ENCODE peak calls at places on chromosome 1, in ten cellular contexts. Q is NB4; P is SK-N-DZ; F is activated naive CD8-positive, alpha-beta T cell treated with anti-CD3 and anti-CD28 coated beads, Interleukin-2, amount 50 U/mL, for 24 hours; K is H7; M is fibroblast of pulmonary artery; G is anterior cingulate cortex; J is CD8-positive, alpha-beta memory T cell; U is SK-MEL-5; Y is myocyte. Z is an unnamed sample.

GRCh38 chr1:236861560-236862230 is 66.6 kb downstream of the MTR start:
- DNase-seq in M (peak; percentile 24), Y (peak; percentile 77), F (no peak), Q (no peak), U (no peak), P (no peak), K (no peak), J (no peak), G (no peak), Z (no peak)

GRCh38 chr1:207336559-207337467 is 15.3 kb downstream of the CD55 start:
- DNase-seq in G (no peak), Y (no peak), K (no peak), M (no peak), Q (peak; percentile 15), J (no peak), U (no peak), F (peak; percentile 40), P (no peak), Z (no peak)

GRCh38 chr1:183932412-183932811 is 105.1 kb downstream of the COLGALT2 start:
- DNase-seq in U (no peak), P (no peak), K (no peak), Y (peak; percentile 50), M (peak; percentile 89), Q (no peak), J (no peak), G (peak; percentile 32), F (no peak), Z (peak; percentile 88)

GRCh38 chr1:147849097-147849873 is 53.3 kb upstream of the GJA8 start:
- DNase-seq in P (no peak), Y (peak; percentile 32), M (peak; percentile 75), K (no peak), J (no peak), F (no peak), G (no peak), Q (no peak), U (no peak), Z (no peak)

GRCh38 chr1:229024528-229025119 is 246.3 kb upstream of the RAB4A start:
- DNase-seq in G (no peak), F (peak; percentile 14), K (no peak), M (peak; percentile 85), Q (peak; percentile 86), P (no peak), J (no peak), U (peak; percentile 6), Y (peak; percentile 62), Z (peak; percentile 33)

GRCh38 chr1:63322944-63323865 is 838 bp downstream of the FOXD3 start:
- DNase-seq in U (peak; percentile 47), F (no peak), J (peak; percentile 19), G (no peak), Q (no peak), Y (no peak), P (peak; percentile 33), K (peak; percentile 73), M (peak; percentile 21), Z (no peak)

GRCh38 chr1:20429296-20429695 is 56.7 kb downstream of the CAMK2N1 start:
- DNase-seq in M (peak; percentile 8), Q (no peak), G (no peak), K (no peak), P (no peak), F (no peak), J (no peak), Y (no peak), U (no peak), Z (no peak)

GRCh38 chr1:78170845-78171244 is 125.1 kb downstream of the GIPC2 start:
- DNase-seq in K (no peak), J (no peak), P (peak; percentile 4), G (no peak), Y (no peak), M (no peak), Q (no peak), U (no peak), F (no peak), Z (no peak)

GRCh38 chr1:219416598-219417238 is 196.2 kb downstream of the ZC3H11B start:
- DNase-seq in U (peak; percentile 74), Y (peak; percentile 70), K (peak; percentile 19), Q (peak; percentile 52), F (peak; percentile 65), G (peak; percentile 0), M (peak; percentile 74), P (peak; percentile 55), J (peak; percentile 19), Z (peak; percentile 21)

GRCh38 chr1:41862411-41863221 is 56.1 kb downstream of the HIVEP3 start:
- DNase-seq in G (no peak), K (no peak), Q (peak; percentile 33), J (no peak), P (no peak), M (peak; percentile 81), Y (peak; percentile 65), U (no peak), F (peak; percentile 59), Z (no peak)

GRCh38 chr1:10980841-10981727 is 31.4 kb upstream of the TARDBP start:
- DNase-seq in Y (peak; percentile 37), K (no peak), G (no peak), J (no peak), M (peak; percentile 33), F (no peak), Q (no peak), P (no peak), U (peak; percentile 57), Z (peak; percentile 40)

GRCh38 chr1:19203440-19203839 is 6.6 kb downstream of the UBR4 start:
- DNase-seq in Y (no peak), Q (no peak), K (no peak), P (no peak), U (no peak), F (no peak), G (no peak), J (no peak), M (peak; percentile 64), Z (no peak)

GRCh38 chr1:219773110-219773509 is 155.2 kb downstream of the SLC30A10 start:
- DNase-seq in G (no peak), K (no peak), F (no peak), U (no peak), J (no peak), Y (no peak), P (no peak), Q (no peak), M (no peak), Z (no peak)